ENCODE peak calls at places on chromosomes 6 and 20, in four cellular contexts. Q is RPMI8226, A is activated T-helper 1 cell treated with Interleukin-2 at 50 U/mL for 16 hours, V is hypothalamus. G is an unnamed sample.

GRCh38 chr6:21742238-21742660 is 148.7 kb downstream of the SOX4 start:
- DNase-seq in Q (no peak), A (no peak), V (no peak), G (no peak)

GRCh38 chr6:103983860-103984259 is 875.9 kb downstream of the HACE1 start:
- DNase-seq in Q (no peak), A (no peak), V (no peak), G (no peak)

GRCh38 chr6:44851176-44851575 is 463.7 kb downstream of the CDC5L start:
- DNase-seq in Q (no peak), A (no peak), V (no peak), G (no peak)

GRCh38 chr20:1484438-1485120 is 6.6 kb downstream of the SIRPB2 start:
- DNase-seq in Q (no peak), A (no peak), V (no peak), G (no peak)

GRCh38 chr6:168637853-168638252 is 196.9 kb downstream of the SMOC2 start:
- DNase-seq in Q (no peak), A (no peak), V (no peak), G (no peak)

GRCh38 chr20:34083137-34083536 is 28.9 kb downstream of the EIF2S2 start:
- DNase-seq in Q (peak; percentile 78), A (no peak), V (no peak), G (peak; percentile 74)

GRCh38 chr6:3026811-3027626 is 27.3 kb downstream of the NQO2 start:
- DNase-seq in Q (peak; percentile 92), A (peak; percentile 14), V (peak; percentile 8), G (peak; percentile 42)

GRCh38 chr6:14968056-14968643 is 277.7 kb upstream of the JARID2 start:
- DNase-seq in Q (peak; percentile 32), A (no peak), V (no peak), G (no peak)

GRCh38 chr20:31663838-31664695 is 26.4 kb downstream of the COX4I2 start:
- DNase-seq in Q (no peak), A (no peak), V (peak; percentile 16), G (peak; percentile 83)

GRCh38 chr6:149560736-149561135 is 5.4 kb upstream of the GINM1 start:
- DNase-seq in Q (peak; percentile 18), A (no peak), V (no peak), G (no peak)

GRCh38 chr20:18847226-18847625 is 33.6 kb downstream of the SCP2D1 start:
- DNase-seq in Q (no peak), A (no peak), V (no peak), G (no peak)

GRCh38 chr20:14896569-14896968 is 559.2 kb upstream of the FLRT3 start:
- DNase-seq in Q (no peak), A (no peak), V (no peak), G (no peak)

GRCh38 chr6:108640104-108640503 is 79.4 kb downstream of the FOXO3 start:
- DNase-seq in Q (no peak), A (no peak), V (no peak), G (no peak)

GRCh38 chr6:52537001-52537753 is 39.7 kb downstream of the TRAM2 start:
- DNase-seq in Q (peak; percentile 89), A (no peak), V (no peak), G (no peak)

GRCh38 chr6:13014551-13015378 is 298.2 kb downstream of the PHACTR1 start:
- DNase-seq in Q (no peak), A (no peak), V (no peak), G (peak; percentile 83)

GRCh38 chr20:21102691-21103311 is 3.4 kb downstream of the LINC00237 start:
- DNase-seq in Q (peak; percentile 31), A (no peak), V (peak; percentile 63), G (peak; percentile 87)

GRCh38 chr6:150755042-150755441 is 110.5 kb upstream of the MTHFD1L start:
- DNase-seq in Q (no peak), A (no peak), V (no peak), G (no peak)

GRCh38 chr6:169240125-169240524 is 13.5 kb downstream of the THBS2 start:
- DNase-seq in Q (no peak), A (no peak), V (no peak), G (no peak)